ENCODE peak calls at places on chromosomes 6 and 20, in five cellular contexts. B, H, E, Q and M are unnamed samples.
A peak's percentile ranks its signal among the peaks of the same experiment; 100 is the strongest.

GRCh38 chr6:165551828-165552227 is 111.2 kb downstream of the PDE10A start:
- DNase-seq in B (no peak), Q (no peak), E (no peak), H (no peak), M (no peak)

GRCh38 chr6:157811476-157812173 is 11.4 kb upstream of the SNX9 start:
- DNase-seq in H (peak; percentile 61), B (no peak), E (no peak), Q (no peak), M (no peak)

GRCh38 chr20:4896971-4897497 is 104.3 kb downstream of the SLC23A2 start:
- DNase-seq in E (no peak), H (no peak), Q (no peak), B (no peak), M (peak; percentile 1)

GRCh38 chr6:163438298-163438939 is 23.9 kb downstream of the QKI start:
- DNase-seq in B (no peak), H (peak; percentile 39), E (no peak), Q (peak; percentile 20), M (no peak)

GRCh38 chr20:52945268-52945667 is 26.9 kb upstream of the TSHZ2 start:
- DNase-seq in B (no peak), E (no peak), Q (no peak), H (no peak), M (no peak)

GRCh38 chr6:454148-454991 is 62.8 kb downstream of the IRF4 start:
- DNase-seq in H (no peak), B (no peak), Q (no peak), E (no peak), M (no peak)

GRCh38 chr6:78607188-78607587 is 260.2 kb upstream of the IRAK1BP1 start:
- DNase-seq in Q (peak; percentile 25), B (no peak), E (no peak), H (peak; percentile 68), M (peak; percentile 54)

GRCh38 chr20:24700166-24700860 is 230.9 kb downstream of the SYNDIG1 start:
- DNase-seq in H (no peak), Q (no peak), E (no peak), B (no peak), M (no peak)

GRCh38 chr6:167750956-167751358 is 75.8 kb upstream of the AFDN start:
- DNase-seq in Q (no peak), H (no peak), E (no peak), B (no peak), M (no peak)